ENCODE peak calls at places on chromosomes 7 and 10, in nine cellular contexts. V is endodermal cell, N is upper lobe of right lung, D is suprapubic skin, R is kidney, B is left ventricle myocardium inferior, H is K562, Q is epithelial cell of esophagus, I is omental fat pad. C is an unnamed sample.

GRCh38 chr7:134602921-134603394 is 43.7 kb upstream of the BPGM start:
- DNase-seq in V (no peak), N (no peak), D (no peak), R (no peak), B (no peak), H (no peak), Q (peak), I (no peak), C (no peak)

GRCh38 chr7:22016547-22016946 is 70.8 kb upstream of the CDCA7L start:
- DNase-seq in V (no peak), N (no peak), D (no peak), R (no peak), B (no peak), H (no peak), Q (no peak), I (no peak), C (no peak)

GRCh38 chr10:93514496-93514895 is 18.1 kb downstream of the CEP55 start:
- DNase-seq in V (no peak), N (no peak), D (no peak), R (no peak), B (no peak), H (no peak), Q (no peak), I (no peak), C (no peak)

GRCh38 chr10:33016988-33017387 is 59.0 kb upstream of the ITGB1 start:
- DNase-seq in V (no peak), N (no peak), D (no peak), R (no peak), B (no peak), H (no peak), Q (no peak), I (no peak), C (no peak)

GRCh38 chr7:128259131-128260056 is 18.3 kb downstream of the LEP start:
- DNase-seq in V (peak), N (peak), D (no peak), R (no peak), B (no peak), H (no peak), Q (peak), I (no peak), C (no peak)

GRCh38 chr7:138170959-138171703 is 94.9 kb downstream of the AKR1D1 start:
- DNase-seq in V (no peak), N (no peak), D (no peak), R (no peak), B (no peak), H (no peak), Q (no peak), I (no peak), C (no peak)

GRCh38 chr7:88835147-88835728 is 39.7 kb upstream of the TEX47 start:
- DNase-seq in V (no peak), N (no peak), D (no peak), R (no peak), B (no peak), H (peak), Q (peak), I (no peak), C (no peak)

GRCh38 chr10:102416181-102417094 is 2.1 kb downstream of the PSD start:
- DNase-seq in V (no peak), N (no peak), D (no peak), R (no peak), B (peak), H (no peak), Q (no peak), I (no peak), C (no peak)

GRCh38 chr10:31855033-31855432 is 73.6 kb downstream of the ARHGAP12 start:
- DNase-seq in V (no peak), N (no peak), D (no peak), R (no peak), B (no peak), H (no peak), Q (no peak), I (no peak), C (no peak)

GRCh38 chr10:14560274-14560673 is 214.4 kb downstream of the FAM107B start:
- DNase-seq in V (peak), N (peak), D (no peak), R (no peak), B (no peak), H (no peak), Q (peak), I (no peak), C (no peak)

GRCh38 chr7:527723-528122 is 8.1 kb upstream of the PDGFA start:
- DNase-seq in V (no peak), N (no peak), D (no peak), R (no peak), B (no peak), H (no peak), Q (no peak), I (no peak), C (no peak)
- TF ChIP-seq CTCF in V (no peak), N (no peak), D (no peak), R (no peak), B (no peak), H (no peak), Q (no peak), I (no peak), C (no peak)

DNA sequence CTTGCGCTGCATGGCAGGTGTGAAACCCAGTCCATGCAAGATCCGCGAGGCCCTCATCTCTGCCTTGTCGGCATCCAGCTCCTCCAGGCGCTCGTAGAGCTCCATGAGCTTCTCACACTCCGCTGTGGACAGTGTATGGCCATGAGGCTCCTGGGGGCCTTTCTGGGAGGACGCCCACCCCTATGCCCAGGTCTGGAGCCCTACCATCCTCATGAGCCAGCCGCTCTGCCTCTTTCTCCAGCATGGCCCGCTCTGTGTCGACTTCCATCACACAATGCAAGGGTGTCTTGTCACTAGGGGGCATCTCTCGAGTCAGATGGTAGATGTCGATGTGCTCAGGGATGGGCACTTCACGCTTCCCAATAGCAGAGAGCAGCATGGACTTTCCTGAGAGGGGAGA is 3.3 kb downstream of the ABCF2 start:
- DNase-seq in V (no peak), N (no peak), D (no peak), R (no peak), B (no peak), H (no peak), Q (no peak), I (no peak), C (no peak)
- TF ChIP-seq CTCF in V (peak), N (no peak), D (no peak), R (no peak), B (no peak), H (no peak), Q (no peak), I (no peak), C (no peak)

GRCh38 chr10:103847909-103848468 is 7.4 kb downstream of the SH3PXD2A start:
- DNase-seq in V (peak), N (no peak), D (no peak), R (no peak), B (no peak), H (no peak), Q (no peak), I (no peak), C (no peak)
- TF ChIP-seq CTCF in V (peak), N (no peak), D (peak), R (no peak), B (peak), H (no peak), Q (peak), I (no peak), C (no peak)

GRCh38 chr10:17228081-17229015 is at the start of gene VIM:
- DNase-seq in V (peak), N (peak), D (peak), R (peak), B (peak), H (peak), Q (peak), I (peak), C (peak)
- TF ChIP-seq CTCF in V (no peak), N (no peak), D (no peak), R (peak), B (peak), H (no peak), Q (no peak), I (no peak), C (no peak)

GRCh38 chr7:46134385-46134784 is 213.3 kb upstream of the IGFBP3 start:
- DNase-seq in V (no peak), N (no peak), D (no peak), R (peak), B (no peak), H (no peak), Q (no peak), I (no peak), C (no peak)

GRCh38 chr7:46133741-46134140 is 212.7 kb upstream of the IGFBP3 start:
- DNase-seq in V (no peak), N (no peak), D (no peak), R (no peak), B (no peak), H (no peak), Q (no peak), I (no peak), C (no peak)

GRCh38 chr7:46133076-46133475 is 212.0 kb upstream of the IGFBP3 start:
- DNase-seq in V (no peak), N (no peak), D (no peak), R (no peak), B (no peak), H (no peak), Q (no peak), I (no peak), C (no peak)

GRCh38 chr7:46129831-46130230 is 208.8 kb upstream of the IGFBP3 start:
- DNase-seq in V (no peak), N (no peak), D (no peak), R (no peak), B (no peak), H (no peak), Q (no peak), I (no peak), C (no peak)

DNA sequence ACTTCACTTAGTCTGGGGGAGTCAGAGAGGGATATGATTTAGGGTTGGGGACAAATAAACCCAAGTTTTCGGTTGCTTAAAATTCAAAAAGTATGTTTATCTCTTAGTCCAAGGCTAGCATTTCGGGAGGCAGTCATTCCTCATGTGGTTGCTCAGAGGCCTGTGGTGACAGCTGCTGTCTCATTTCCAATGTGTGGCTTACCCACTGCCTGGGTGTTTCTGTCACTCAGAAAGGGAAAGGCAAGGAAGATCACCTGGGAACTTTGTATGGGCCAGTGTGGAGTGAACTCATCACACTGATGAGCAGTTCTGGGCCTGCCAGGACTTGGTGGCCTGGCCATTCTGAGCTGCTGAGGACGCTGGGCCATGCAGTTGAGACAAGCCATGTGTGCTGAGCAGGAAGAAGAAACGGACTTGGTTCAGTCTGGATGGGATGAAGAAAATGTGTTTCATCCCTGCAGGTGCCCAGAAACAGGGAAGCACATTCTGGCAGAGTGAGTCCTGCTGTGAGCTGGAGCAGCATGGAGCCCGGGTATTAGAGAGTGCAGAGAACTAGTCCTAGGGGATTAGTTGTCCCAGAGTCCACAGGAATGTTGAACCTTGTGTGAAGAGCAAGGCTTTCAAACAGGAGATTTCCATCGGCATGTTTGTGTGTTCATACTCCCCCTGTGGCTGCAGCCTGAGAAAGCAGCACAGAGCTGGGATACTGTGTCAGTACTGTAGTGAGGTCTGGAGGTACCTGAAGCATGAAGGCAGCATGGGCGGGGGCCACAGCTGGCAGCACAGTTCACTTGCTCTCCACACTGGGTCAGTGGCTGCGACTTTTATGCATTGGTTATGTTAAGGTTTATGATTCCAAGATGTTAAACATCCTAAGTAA is 211.1 kb upstream of the IGFBP3 start:
- DNase-seq in V (peak), N (no peak), D (no peak), R (peak), B (no peak), H (no peak), Q (peak), I (no peak), C (no peak)
- TF ChIP-seq CTCF in V (peak), N (no peak), D (no peak), R (no peak), B (no peak), H (no peak), Q (peak), I (no peak), C (peak)